ENCODE peak calls at places on chromosomes 5 and 9, in four cellular contexts. N is breast epithelium, T is heart left ventricle, D is A549. R is an unnamed sample. For H3K4me1, the result is how much of the 10 kb centered on the place peaks cover.

GRCh38 chr9:76564300-76564699 is 105.3 kb downstream of the GCNT1 start:
- DNase-seq in N (no peak), T (no peak), D (no peak), R (no peak)

GRCh38 chr5:78360674-78361225 is 333 bp downstream of the SCAMP1 start:
- DNase-seq in N (peak), T (peak), D (peak), R (peak)

GRCh38 chr5:95392593-95393182 is 1.5 kb downstream of the FAM81B start:
- DNase-seq in N (no peak), T (no peak), D (no peak), R (no peak)

GRCh38 chr5:178350361-178351220 is 118.0 kb upstream of the PHYKPL start:
- DNase-seq in N (no peak), T (peak), D (no peak), R (no peak)

GRCh38 chr5:1973391-1974013 is 90.8 kb upstream of the IRX4 start:
- DNase-seq in N (no peak), T (no peak), D (no peak), R (no peak)

GRCh38 chr5:76337949-76338589 is 65.0 kb upstream of the IQGAP2 start:
- DNase-seq in N (peak), T (no peak), D (peak), R (peak)

GRCh38 chr5:177100714-177101121 is 14.0 kb downstream of the FGFR4 start:
- DNase-seq in N (no peak), T (no peak), D (no peak), R (no peak)

GRCh38 chr5:83000448-83000847 is 76.7 kb downstream of the TMEM167A start:
- DNase-seq in N (no peak), T (no peak), D (no peak), R (no peak)

GRCh38 chr5:20351849-20352248 is 363.8 kb upstream of the CDH18 start:
- DNase-seq in N (no peak), T (no peak), D (no peak), R (no peak)

GRCh38 chr9:94796687-94797086 is 70.2 kb downstream of the AOPEP start:
- DNase-seq in N (no peak), T (no peak), D (no peak), R (no peak)

GRCh38 chr9:134406366-134407122 is 80.3 kb downstream of the RXRA start:
- DNase-seq in N (no peak), T (peak), D (peak), R (no peak)

GRCh38 chr5:53603009-53603687 is 42.7 kb downstream of the NDUFS4 start:
- DNase-seq in N (no peak), T (peak), D (no peak), R (no peak)

GRCh38 chr9:131739192-131739961 is 499 bp downstream of the RAPGEF1 start:
- DNase-seq in N (no peak), T (peak), D (no peak), R (peak)

GRCh38 chr5:156475831-156476551 is 149.0 kb downstream of the SGCD start:
- DNase-seq in N (no peak), T (peak), D (peak), R (no peak)

GRCh38 chr5:67063791-67064190 is 132.8 kb downstream of the CD180 start:
- DNase-seq in N (no peak), T (no peak), D (no peak), R (no peak)

GRCh38 chr9:98792096-98792490 is 4.3 kb downstream of the ANKS6 start:
- DNase-seq in N (no peak), T (no peak), D (no peak), R (no peak)

GRCh38 chr5:146400206-146400605 is 46.9 kb upstream of the TCERG1 start:
- DNase-seq in N (no peak), T (no peak), D (no peak), R (no peak)

GRCh38 chr5:121031487-121031886 is 567.4 kb downstream of the PRR16 start:
- DNase-seq in N (no peak), T (no peak), D (no peak), R (no peak)

GRCh38 chr5:105702323-105702722 is 1968.4 kb downstream of the EFNA5 start:
- DNase-seq in N (no peak), T (no peak), D (no peak), R (no peak)

GRCh38 chr5:61308699-61309098 is 23.4 kb upstream of the ZSWIM6 start:
- DNase-seq in N (no peak), T (no peak), D (no peak), R (no peak)

GRCh38 chr9:128438343-128439109 is 17.3 kb upstream of the ODF2 start:
- DNase-seq in N (peak), T (peak), D (peak), R (peak)

GRCh38 chr9:129597355-129598088 is 23.4 kb downstream of the C9orf50 start:
- DNase-seq in N (peak), T (peak), D (peak), R (peak)

GRCh38 chr5:95620030-95620869 is at the start of gene GPR150:
- DNase-seq in N (no peak), T (peak), D (peak), R (peak)

GRCh38 chr9:3794005-3794404 is 268.2 kb upstream of the RFX3 start:
- DNase-seq in N (no peak), T (no peak), D (no peak), R (no peak)

GRCh38 chr9:100058699-100059579 is 39.9 kb downstream of the ERP44 start:
- DNase-seq in N (no peak), T (no peak), D (no peak), R (no peak)

GRCh38 chr5:90096415-90097081 is 313.0 kb downstream of the CETN3 start:
- DNase-seq in N (no peak), T (peak), D (peak), R (no peak)

GRCh38 chr5:53037141-53037859 is 48.1 kb downstream of the ITGA2 start:
- DNase-seq in N (no peak), T (no peak), D (peak), R (no peak)

GRCh38 chr5:139848508-139849100 is 53.0 kb downstream of the PSD2 start:
- DNase-seq in N (no peak), T (peak), D (no peak), R (peak)

GRCh38 chr5:103804714-103805113 is 242.1 kb upstream of the NUDT12 start:
- DNase-seq in N (no peak), T (no peak), D (no peak), R (no peak)

GRCh38 chr5:124732349-124732875 is 14.0 kb downstream of the ZNF608 start:
- DNase-seq in N (no peak), T (no peak), D (no peak), R (no peak)

GRCh38 chr5:124728331-124729307 is 17.8 kb downstream of the ZNF608 start:
- DNase-seq in N (no peak), T (no peak), D (no peak), R (no peak)

GRCh38 chr5:124730381-124730780 is 16.1 kb downstream of the ZNF608 start:
- DNase-seq in N (no peak), T (no peak), D (no peak), R (no peak)

GRCh38 chr5:124726631-124727362 is 19.6 kb downstream of the ZNF608 start:
- DNase-seq in N (no peak), T (no peak), D (no peak), R (no peak)

GRCh38 chr5:124729687-124730359 is 16.6 kb downstream of the ZNF608 start:
- DNase-seq in N (no peak), T (no peak), D (no peak), R (no peak)
- H3K4me3 ChIP-seq in N (no peak), T (no peak), D (no peak), R (no peak)

GRCh38 chr9:89153618-89154017 is 25.0 kb downstream of the SHC3 start:
- DNase-seq in N (no peak), T (no peak), D (no peak), R (no peak)

GRCh38 chr9:89149726-89150125 is 28.9 kb downstream of the SHC3 start:
- DNase-seq in N (no peak), T (no peak), D (peak), R (no peak)

GRCh38 chr9:89154651-89155336 is 23.8 kb downstream of the SHC3 start:
- DNase-seq in N (no peak), T (no peak), D (peak), R (no peak)

GRCh38 chr9:89154218-89154617 is 24.4 kb downstream of the SHC3 start:
- DNase-seq in N (no peak), T (no peak), D (no peak), R (no peak)

DNA sequence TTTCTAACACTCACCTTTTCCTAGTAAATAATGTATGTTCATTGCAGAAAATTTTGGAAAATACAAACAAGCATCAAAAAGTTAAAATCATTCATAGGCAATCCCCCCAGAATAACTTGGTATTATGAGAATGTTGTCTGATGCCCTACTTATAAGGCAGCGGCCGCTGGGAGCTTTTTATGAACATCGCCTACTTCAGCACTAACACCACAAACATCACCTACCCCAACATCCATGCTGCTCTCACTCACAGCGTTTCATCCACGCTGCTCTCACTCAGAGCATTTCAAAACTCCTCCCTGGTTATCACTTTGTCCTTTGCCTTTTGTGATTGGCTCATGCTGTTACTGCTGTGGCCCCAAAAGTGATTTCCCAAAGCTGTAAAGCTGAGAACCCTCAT is 25.4 kb downstream of the SHC3 start:
- DNase-seq in N (no peak), T (no peak), D (no peak), R (no peak)
- H3K27ac ChIP-seq in N (no peak), T (no peak), D (peak), R (no peak)

GRCh38 chr9:38060688-38061087 is 8.3 kb downstream of the SHB start:
- DNase-seq in N (no peak), T (no peak), D (no peak), R (no peak)

GRCh38 chr9:38063363-38063707 is 5.7 kb downstream of the SHB start:
- DNase-seq in N (no peak), T (no peak), D (no peak), R (no peak)

GRCh38 chr9:38061326-38061947 is 7.6 kb downstream of the SHB start:
- DNase-seq in N (no peak), T (no peak), D (no peak), R (no peak)

GRCh38 chr9:38062498-38063362 is 6.3 kb downstream of the SHB start:
- DNase-seq in N (no peak), T (no peak), D (no peak), R (no peak)

GRCh38 chr9:38062106-38062497 is 6.9 kb downstream of the SHB start:
- DNase-seq in N (no peak), T (no peak), D (no peak), R (no peak)
- H3K4me1 ChIP-seq in N (under half), T (half or more), D (half or more), R (under half)

GRCh38 chr5:91214571-91214970 is 168.5 kb downstream of the ARRDC3 start:
- DNase-seq in N (no peak), T (no peak), D (no peak), R (no peak)

GRCh38 chr5:91206734-91207133 is 176.4 kb downstream of the ARRDC3 start:
- DNase-seq in N (no peak), T (no peak), D (no peak), R (no peak)

GRCh38 chr5:91207248-91207647 is 175.9 kb downstream of the ARRDC3 start:
- DNase-seq in N (no peak), T (no peak), D (no peak), R (no peak)

GRCh38 chr5:91217859-91218258 is 165.3 kb downstream of the ARRDC3 start:
- DNase-seq in N (no peak), T (no peak), D (no peak), R (no peak)

GRCh38 chr5:91212336-91213092 is 170.6 kb downstream of the ARRDC3 start:
- DNase-seq in N (no peak), T (peak), D (no peak), R (no peak)
- H3K4me3 ChIP-seq in N (no peak), T (peak), D (no peak), R (no peak)

GRCh38 chr9:105373723-105374122 is 74.1 kb upstream of the FSD1L start:
- DNase-seq in N (no peak), T (no peak), D (no peak), R (no peak)
- H3K27ac ChIP-seq in N (no peak), T (no peak), D (no peak), R (no peak)

GRCh38 chr9:77982985-77983662 is 48.5 kb downstream of the GNAQ start:
- DNase-seq in N (no peak), T (no peak), D (no peak), R (no peak)
- H3K4me1 ChIP-seq in N (under half), T (under half), D (under half), R (half or more)

GRCh38 chr5:80240368-80240986 is 15.4 kb downstream of the SERINC5 start:
- DNase-seq in N (no peak), T (no peak), D (no peak), R (no peak)
- H3K4me3 ChIP-seq in N (no peak), T (no peak), D (no peak), R (no peak)

GRCh38 chr5:149938272-149938671 is 6.3 kb downstream of the PDE6A start:
- DNase-seq in N (no peak), T (peak), D (peak), R (peak)
- H3K27ac ChIP-seq in N (peak), T (no peak), D (peak), R (no peak)

R was measured in pancreas.